ENCODE peak calls at places on chromosomes 6 and 20, in five cellular contexts. E is tibial nerve, R is suprapubic skin, I is psoas muscle, V is ovary. M is an unnamed sample.

GRCh38 chr6:118298476-118298875 is 249.6 kb upstream of the PLN start:
- DNase-seq in E (no peak), R (no peak), I (no peak), V (no peak), M (no peak)

GRCh38 chr6:127031511-127031910 is 87.0 kb upstream of the RSPO3 start:
- DNase-seq in E (no peak), R (no peak), I (no peak), V (no peak), M (no peak)

GRCh38 chr6:134546962-134547645 is 229.2 kb upstream of the SGK1 start:
- DNase-seq in E (no peak), R (no peak), I (no peak), V (no peak), M (no peak)

GRCh38 chr6:150293423-150294280 is 75.2 kb upstream of the IYD start:
- DNase-seq in E (no peak), R (no peak), I (no peak), V (no peak), M (no peak)

GRCh38 chr20:59776626-59777320 is 156.7 kb downstream of the SYCP2 start:
- DNase-seq in E (no peak), R (no peak), I (no peak), V (no peak), M (peak)

GRCh38 chr6:138795809-138796469 is at the start of gene ECT2L:
- DNase-seq in E (peak), R (peak), I (peak), V (peak), M (peak)

GRCh38 chr6:165579151-165579550 is 83.9 kb downstream of the PDE10A start:
- DNase-seq in E (no peak), R (no peak), I (no peak), V (no peak), M (no peak)

GRCh38 chr20:47532002-47532401 is 30.3 kb downstream of the NCOA3 start:
- DNase-seq in E (no peak), R (no peak), I (no peak), V (no peak), M (no peak)

GRCh38 chr6:43304361-43304760 is 4.3 kb downstream of the CRIP3 start:
- DNase-seq in E (no peak), R (no peak), I (no peak), V (no peak), M (no peak)
- H3K4me3 ChIP-seq in E (no peak), R (no peak), I (no peak), V (no peak), M (no peak)

DNA sequence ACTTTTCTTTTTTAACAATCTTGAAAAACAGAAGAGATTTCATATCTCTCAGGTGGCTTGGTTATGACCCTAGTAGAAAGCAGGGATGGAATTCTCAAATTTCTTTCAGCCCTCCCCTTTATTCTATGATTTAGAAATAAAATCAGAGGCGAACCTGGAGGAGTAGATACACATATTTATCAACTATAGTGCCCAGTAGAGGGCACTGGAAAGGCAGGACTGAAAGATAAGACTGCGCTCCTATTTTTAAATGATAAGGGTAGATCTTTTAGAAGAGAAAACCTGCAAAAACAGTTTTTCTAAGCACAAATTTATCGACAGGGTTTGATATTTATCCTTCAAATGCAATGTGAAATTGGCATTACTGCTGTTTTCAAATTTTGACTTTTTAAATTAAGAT is 1296.6 kb downstream of the EPHA7 start:
- DNase-seq in E (no peak), R (no peak), I (no peak), V (no peak), M (no peak)
- TF ChIP-seq CTCF in E (peak), R (no peak), I (peak), V (no peak), M (peak)

GRCh38 chr6:90415178-90415577 is 118.5 kb upstream of the BACH2 start:
- DNase-seq in E (no peak), R (no peak), I (no peak), V (no peak), M (no peak)

GRCh38 chr6:90412538-90413369 is 116.1 kb upstream of the BACH2 start:
- DNase-seq in E (no peak), R (no peak), I (no peak), V (no peak), M (no peak)

GRCh38 chr6:90413867-90414266 is 117.2 kb upstream of the BACH2 start:
- DNase-seq in E (no peak), R (no peak), I (no peak), V (peak), M (no peak)

GRCh38 chr6:90414352-90414751 is 117.7 kb upstream of the BACH2 start:
- DNase-seq in E (no peak), R (no peak), I (no peak), V (no peak), M (no peak)

DNA sequence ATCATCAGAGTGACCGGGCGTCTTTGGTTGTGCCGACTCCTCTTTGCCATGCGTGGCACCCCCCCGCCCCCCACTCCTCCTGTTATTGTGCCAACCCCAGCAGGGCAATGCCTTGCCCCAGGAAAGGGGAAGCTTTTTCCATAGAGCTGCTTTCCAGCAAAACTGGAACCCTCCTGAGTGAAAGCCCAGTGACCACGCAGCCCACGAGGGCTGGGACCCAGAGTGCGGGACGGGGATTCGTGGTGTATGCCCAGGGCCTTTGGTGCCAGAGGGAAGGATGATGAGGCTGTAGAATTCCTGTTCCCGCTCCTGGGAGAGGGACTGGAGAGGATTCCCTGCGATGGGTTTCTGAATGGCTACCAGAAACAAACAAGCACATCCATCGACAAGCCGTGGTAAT is 116.8 kb upstream of the BACH2 start:
- DNase-seq in E (no peak), R (no peak), I (no peak), V (no peak), M (no peak)
- H3K4me3 ChIP-seq in E (peak), R (peak), I (peak), V (no peak), M (peak)

GRCh38 chr6:12291785-12292604 is 1.8 kb downstream of the EDN1 start:
- DNase-seq in E (no peak), R (no peak), I (no peak), V (no peak), M (no peak)
- TF ChIP-seq CTCF in E (no peak), R (no peak), I (no peak), V (no peak), M (peak)

DNA sequence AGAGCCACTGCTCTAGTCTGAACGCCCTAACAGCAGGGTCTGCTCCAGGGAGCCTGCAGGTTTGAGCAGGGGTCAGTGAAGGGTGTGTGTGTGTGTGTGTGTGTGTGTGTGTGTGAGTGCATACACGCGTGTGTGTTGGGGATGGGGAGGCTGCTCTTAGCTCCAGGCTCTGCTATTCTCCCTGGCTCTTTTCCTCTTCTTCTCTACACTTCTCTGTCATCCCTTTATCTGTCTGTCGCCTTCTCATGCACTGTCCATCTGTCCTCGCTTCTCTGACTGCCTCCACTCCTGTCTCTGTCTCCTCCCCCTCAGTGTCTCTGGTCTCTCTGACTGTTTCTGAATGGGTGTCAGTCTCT is 3.4 kb upstream of the CDH22 start:
- DNase-seq in E (no peak), R (no peak), I (no peak), V (no peak), M (no peak)
- H3K4me3 ChIP-seq in E (no peak), R (no peak), I (no peak), V (no peak), M (no peak)

GRCh38 chr6:108247965-108248536 is 12.8 kb downstream of the SNX3 start:
- DNase-seq in E (no peak), R (no peak), I (no peak), V (no peak), M (no peak)
- TF ChIP-seq CTCF in E (no peak), R (no peak), I (no peak), V (no peak), M (no peak)

GRCh38 chr20:38806855-38807655 is 1.6 kb downstream of the PPP1R16B start:
- DNase-seq in E (no peak), R (no peak), I (no peak), V (no peak), M (no peak)
- H3K4me3 ChIP-seq in E (peak), R (peak), I (peak), V (peak), M (peak)

GRCh38 chr20:4563534-4563933 is 158.2 kb upstream of the PRND start:
- DNase-seq in E (no peak), R (no peak), I (no peak), V (no peak), M (peak)
- TF ChIP-seq CTCF in E (no peak), R (no peak), I (no peak), V (no peak), M (no peak)

GRCh38 chr6:10099086-10099499 is 315.8 kb downstream of the TFAP2A start:
- DNase-seq in E (no peak), R (no peak), I (no peak), V (no peak), M (no peak)
- H3K4me3 ChIP-seq in E (no peak), R (peak), I (no peak), V (no peak), M (no peak)

DNA sequence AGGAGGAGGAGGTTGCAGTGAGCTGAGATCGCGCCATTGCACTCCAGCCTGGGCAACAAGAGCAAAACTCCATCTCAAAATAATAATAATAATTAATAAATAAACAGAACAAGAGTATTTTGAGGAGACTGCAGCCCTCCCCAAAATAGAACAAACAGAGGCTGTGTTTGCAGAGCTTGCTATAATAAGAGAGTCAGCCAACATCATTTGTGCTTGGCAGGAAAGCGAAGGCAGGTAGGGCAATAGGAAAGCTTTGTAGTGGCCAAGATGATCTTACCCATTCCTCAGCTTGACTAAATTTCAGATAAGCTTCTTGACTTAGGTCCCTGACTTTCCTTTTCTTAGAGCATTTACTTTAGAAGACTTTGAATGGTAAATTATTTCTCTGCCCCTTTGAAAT is 6.7 kb downstream of the C6orf141 start:
- DNase-seq in E (no peak), R (no peak), I (no peak), V (no peak), M (no peak)
- TF ChIP-seq CTCF in E (no peak), R (no peak), I (no peak), V (no peak), M (no peak)